ENCODE peak calls at places on chromosomes 1 and 21, in seven cellular contexts. X, Z, N, E, I, C and S are unnamed samples.

GRCh38 chr1:3698660-3699408 is 46.5 kb downstream of the TP73 start:
- DNase-seq in X (no peak), Z (no peak), N (no peak), E (no peak), I (no peak), C (no peak), S (no peak)

GRCh38 chr1:200442537-200443169 is 32.8 kb upstream of the ZNF281 start:
- DNase-seq in X (no peak), Z (no peak), N (no peak), E (no peak), I (no peak), C (no peak), S (no peak)

GRCh38 chr1:175192630-175193338 is at the start of gene KIAA0040:
- DNase-seq in X (peak; percentile 86), Z (peak; percentile 59), N (no peak), E (no peak), I (peak; percentile 71), C (peak; percentile 14), S (peak; percentile 91)

GRCh38 chr1:94646151-94646643 is 104.6 kb upstream of the F3 start:
- DNase-seq in X (no peak), Z (no peak), N (no peak), E (no peak), I (no peak), C (no peak), S (no peak)

GRCh38 chr1:231731262-231731661 is 104.7 kb downstream of the DISC1 start:
- DNase-seq in X (no peak), Z (no peak), N (no peak), E (no peak), I (no peak), C (no peak), S (no peak)

GRCh38 chr1:180571060-180571831 is 12.5 kb downstream of the OVAAL start:
- DNase-seq in X (no peak), Z (no peak), N (no peak), E (no peak), I (no peak), C (no peak), S (no peak)

GRCh38 chr21:14545906-14546480 is at the start of gene SAMSN1:
- DNase-seq in X (peak; percentile 37), Z (no peak), N (peak; percentile 33), E (no peak), I (peak; percentile 23), C (peak; percentile 84), S (peak; percentile 17)

GRCh38 chr1:20160034-20160433 is 20.9 kb downstream of the PLA2G2F start:
- DNase-seq in X (no peak), Z (no peak), N (no peak), E (no peak), I (no peak), C (no peak), S (no peak)

GRCh38 chr21:31335957-31336738 is 7.9 kb downstream of the TIAM1 start:
- DNase-seq in X (no peak), Z (no peak), N (peak; percentile 80), E (peak; percentile 53), I (no peak), C (no peak), S (no peak)

GRCh38 chr1:99501871-99502270 is 144.0 kb upstream of the PALMD start:
- DNase-seq in X (no peak), Z (no peak), N (no peak), E (no peak), I (no peak), C (no peak), S (no peak)

GRCh38 chr21:41770901-41771624 is 4.2 kb upstream of the RIPK4 start:
- DNase-seq in X (no peak), Z (no peak), N (no peak), E (no peak), I (no peak), C (no peak), S (no peak)

GRCh38 chr21:17387030-17387617 is 125.7 kb upstream of the CXADR start:
- DNase-seq in X (peak; percentile 60), Z (peak; percentile 93), N (peak; percentile 84), E (peak; percentile 87), I (peak; percentile 46), C (peak; percentile 41), S (no peak)

GRCh38 chr21:42685036-42685435 is 31.6 kb downstream of the PDE9A start:
- DNase-seq in X (no peak), Z (no peak), N (no peak), E (no peak), I (no peak), C (peak; percentile 23), S (peak; percentile 53)

GRCh38 chr1:196651637-196652215 is at the start of gene CFH:
- DNase-seq in X (no peak), Z (no peak), N (no peak), E (no peak), I (no peak), C (peak; percentile 60), S (no peak)

GRCh38 chr1:86913399-86913895 is 479 bp downstream of the SELENOF start:
- DNase-seq in X (peak; percentile 56), Z (peak; percentile 52), N (no peak), E (no peak), I (no peak), C (peak; percentile 42), S (no peak)

GRCh38 chr1:36115200-36115669 is 9.8 kb downstream of the COL8A2 start:
- DNase-seq in X (no peak), Z (no peak), N (no peak), E (no peak), I (no peak), C (no peak), S (peak; percentile 52)

GRCh38 chr1:119004781-119005180 is 16.6 kb upstream of the TBX15 start:
- DNase-seq in X (no peak), Z (no peak), N (no peak), E (no peak), I (no peak), C (no peak), S (no peak)

GRCh38 chr1:1593834-1594601 is 5.9 kb downstream of the FNDC10 start:
- DNase-seq in X (no peak), Z (no peak), N (no peak), E (no peak), I (no peak), C (no peak), S (peak; percentile 8)

GRCh38 chr1:181033799-181034391 is at the start of gene MR1:
- DNase-seq in X (no peak), Z (peak; percentile 27), N (peak; percentile 84), E (peak; percentile 58), I (peak; percentile 83), C (peak; percentile 63), S (no peak)

GRCh38 chr1:8097077-8097799 is 71.1 kb upstream of the ERRFI1 start:
- DNase-seq in X (no peak), Z (peak; percentile 92), N (no peak), E (no peak), I (peak; percentile 59), C (no peak), S (no peak)

GRCh38 chr1:206854401-206855129 is 10.9 kb upstream of the IL20 start:
- DNase-seq in X (no peak), Z (no peak), N (no peak), E (no peak), I (no peak), C (no peak), S (no peak)

GRCh38 chr21:39141502-39141901 is 41.7 kb downstream of the PSMG1 start:
- DNase-seq in X (peak; percentile 35), Z (no peak), N (no peak), E (no peak), I (no peak), C (no peak), S (no peak)

GRCh38 chr1:83883979-83884378 is 115.0 kb downstream of the TTLL7 start:
- DNase-seq in X (no peak), Z (no peak), N (no peak), E (no peak), I (no peak), C (no peak), S (no peak)

GRCh38 chr1:87362834-87363426 is 34.2 kb downstream of the LMO4 start:
- DNase-seq in X (no peak), Z (no peak), N (no peak), E (no peak), I (no peak), C (no peak), S (no peak)

GRCh38 chr1:204319462-204319861 is 40.3 kb downstream of the PLEKHA6 start:
- DNase-seq in X (no peak), Z (no peak), N (no peak), E (no peak), I (no peak), C (no peak), S (no peak)

GRCh38 chr1:85283475-85284199 is 7.2 kb upstream of the BCL10 start:
- DNase-seq in X (peak; percentile 84), Z (no peak), N (no peak), E (no peak), I (no peak), C (no peak), S (no peak)

GRCh38 chr1:212203611-212204010 is 81.6 kb upstream of the PPP2R5A start:
- DNase-seq in X (no peak), Z (no peak), N (peak; percentile 43), E (no peak), I (no peak), C (no peak), S (no peak)

GRCh38 chr1:58773406-58773840 is 10.4 kb downstream of the JUN start:
- DNase-seq in X (peak; percentile 34), Z (no peak), N (peak; percentile 27), E (no peak), I (no peak), C (peak; percentile 83), S (peak; percentile 69)

GRCh38 chr1:151953409-151954094 is 40.1 kb downstream of the S100A10 start:
- DNase-seq in X (peak; percentile 47), Z (no peak), N (no peak), E (no peak), I (no peak), C (no peak), S (no peak)

GRCh38 chr21:44542716-44543115 is 2.7 kb upstream of the KRTAP10-1 start:
- DNase-seq in X (no peak), Z (no peak), N (no peak), E (no peak), I (no peak), C (no peak), S (no peak)

GRCh38 chr1:44584167-44584566 is 90.1 kb downstream of the TMEM53 start:
- DNase-seq in X (peak; percentile 51), Z (no peak), N (no peak), E (no peak), I (no peak), C (no peak), S (no peak)

GRCh38 chr1:182680901-182681300 is 3.5 kb downstream of the RGS8 start:
- DNase-seq in X (no peak), Z (no peak), N (no peak), E (no peak), I (no peak), C (no peak), S (no peak)

GRCh38 chr1:35883681-35884155 is 709 bp downstream of the AGO1 start:
- DNase-seq in X (peak; percentile 69), Z (peak; percentile 25), N (peak; percentile 32), E (no peak), I (peak; percentile 85), C (peak; percentile 59), S (peak; percentile 81)

GRCh38 chr1:11940260-11940921 is 5.9 kb downstream of the PLOD1 start:
- DNase-seq in X (peak; percentile 44), Z (no peak), N (peak; percentile 93), E (peak; percentile 61), I (no peak), C (no peak), S (no peak)

GRCh38 chr1:206916000-206916709 is 5.6 kb downstream of the FCMR start:
- DNase-seq in X (no peak), Z (no peak), N (no peak), E (no peak), I (no peak), C (no peak), S (no peak)

GRCh38 chr1:119275145-119275929 is 93.2 kb upstream of the HAO2 start:
- DNase-seq in X (peak; percentile 42), Z (peak; percentile 64), N (peak; percentile 34), E (no peak), I (peak; percentile 34), C (peak; percentile 58), S (peak; percentile 20)

GRCh38 chr1:178101654-178102053 is 7.8 kb downstream of the RASAL2 start:
- DNase-seq in X (no peak), Z (no peak), N (no peak), E (no peak), I (no peak), C (no peak), S (no peak)

GRCh38 chr1:167184081-167184480 is 36.6 kb upstream of the POU2F1 start:
- DNase-seq in X (no peak), Z (no peak), N (no peak), E (no peak), I (no peak), C (no peak), S (no peak)